ENCODE peak calls at places on chromosomes 4 and X, in nine cellular contexts. One of them, this sample, is unnamed.
A peak's percentile ranks its signal among the peaks of the same experiment; 100 is the strongest.

GRCh38 chrX:47958943-47959342 is 44.8 kb downstream of the ZNF182 start:
- DNase-seq in A549: no peak
- DNase-seq in aorta: no peak
- DNase-seq in pancreas: no peak
- DNase-seq in psoas muscle: no peak
- DNase-seq in mammary epithelial cell: no peak
- DNase-seq in heart left ventricle: no peak
- DNase-seq in HCT116: no peak
- DNase-seq in esophagus muscularis mucosa: no peak
- DNase-seq in this sample: no peak

GRCh38 chr4:8205749-8206611 is 6.9 kb downstream of the SH3TC1 start:
- DNase-seq in A549: no peak
- DNase-seq in mammary epithelial cell: peak; percentile 91
- DNase-seq in aorta: no peak
- DNase-seq in esophagus muscularis mucosa: no peak
- DNase-seq in heart left ventricle: no peak
- DNase-seq in psoas muscle: no peak
- DNase-seq in pancreas: no peak
- DNase-seq in HCT116: no peak
- DNase-seq in this sample: no peak

GRCh38 chrX:132023117-132023895 is at the start of gene STK26:
- DNase-seq in aorta: peak; percentile 90
- DNase-seq in mammary epithelial cell: peak; percentile 76
- DNase-seq in A549: peak; percentile 48
- DNase-seq in esophagus muscularis mucosa: no peak
- DNase-seq in pancreas: peak; percentile 66
- DNase-seq in psoas muscle: peak; percentile 77
- DNase-seq in heart left ventricle: peak; percentile 48
- DNase-seq in HCT116: peak; percentile 43
- DNase-seq in this sample: peak; percentile 66

GRCh38 chr4:127965803-127966175 is 583 bp downstream of the ABHD18 start:
- DNase-seq in psoas muscle: no peak
- DNase-seq in pancreas: peak; percentile 70
- DNase-seq in esophagus muscularis mucosa: no peak
- DNase-seq in aorta: no peak
- DNase-seq in heart left ventricle: peak; percentile 58
- DNase-seq in A549: peak; percentile 25
- DNase-seq in HCT116: peak; percentile 52
- DNase-seq in mammary epithelial cell: peak; percentile 58
- DNase-seq in this sample: peak; percentile 60

GRCh38 chr4:186161138-186161537 is 30.2 kb upstream of the CYP4V2 start:
- DNase-seq in A549: no peak
- DNase-seq in pancreas: no peak
- DNase-seq in HCT116: no peak
- DNase-seq in esophagus muscularis mucosa: peak; percentile 55
- DNase-seq in psoas muscle: no peak
- DNase-seq in heart left ventricle: no peak
- DNase-seq in aorta: no peak
- DNase-seq in mammary epithelial cell: no peak
- DNase-seq in this sample: no peak

GRCh38 chrX:41921492-41922124 is 1.7 kb downstream of the CASK start:
- DNase-seq in HCT116: no peak
- DNase-seq in aorta: no peak
- DNase-seq in psoas muscle: no peak
- DNase-seq in A549: no peak
- DNase-seq in pancreas: no peak
- DNase-seq in mammary epithelial cell: peak; percentile 73
- DNase-seq in esophagus muscularis mucosa: no peak
- DNase-seq in heart left ventricle: no peak
- DNase-seq in this sample: no peak

GRCh38 chr4:108825737-108826136 is 62.9 kb upstream of the ETNPPL start:
- DNase-seq in pancreas: no peak
- DNase-seq in psoas muscle: no peak
- DNase-seq in A549: no peak
- DNase-seq in HCT116: no peak
- DNase-seq in mammary epithelial cell: no peak
- DNase-seq in aorta: no peak
- DNase-seq in esophagus muscularis mucosa: no peak
- DNase-seq in heart left ventricle: no peak
- DNase-seq in this sample: no peak

GRCh38 chr4:13331827-13332226 is 152.3 kb downstream of the RAB28 start:
- DNase-seq in mammary epithelial cell: no peak
- DNase-seq in pancreas: no peak
- DNase-seq in heart left ventricle: no peak
- DNase-seq in HCT116: no peak
- DNase-seq in aorta: no peak
- DNase-seq in A549: no peak
- DNase-seq in esophagus muscularis mucosa: no peak
- DNase-seq in psoas muscle: no peak
- DNase-seq in this sample: no peak

GRCh38 chr4:85495621-85496020 is 20.7 kb downstream of the ARHGAP24 start:
- DNase-seq in mammary epithelial cell: no peak
- DNase-seq in pancreas: no peak
- DNase-seq in A549: no peak
- DNase-seq in psoas muscle: no peak
- DNase-seq in aorta: no peak
- DNase-seq in heart left ventricle: no peak
- DNase-seq in HCT116: no peak
- DNase-seq in esophagus muscularis mucosa: no peak
- DNase-seq in this sample: no peak

GRCh38 chrX:105461013-105461412 is 240.5 kb upstream of the TEX13A start:
- DNase-seq in pancreas: no peak
- DNase-seq in heart left ventricle: no peak
- DNase-seq in mammary epithelial cell: peak; percentile 81
- DNase-seq in psoas muscle: no peak
- DNase-seq in HCT116: no peak
- DNase-seq in esophagus muscularis mucosa: no peak
- DNase-seq in A549: no peak
- DNase-seq in aorta: no peak
- DNase-seq in this sample: no peak

GRCh38 chrX:108415146-108415545 is 23.1 kb downstream of the COL4A6 start:
- DNase-seq in psoas muscle: no peak
- DNase-seq in esophagus muscularis mucosa: no peak
- DNase-seq in aorta: no peak
- DNase-seq in HCT116: no peak
- DNase-seq in heart left ventricle: no peak
- DNase-seq in pancreas: no peak
- DNase-seq in mammary epithelial cell: no peak
- DNase-seq in A549: no peak
- DNase-seq in this sample: no peak

GRCh38 chrX:114906978-114907510 is 110.4 kb downstream of the IL13RA2 start:
- DNase-seq in HCT116: no peak
- DNase-seq in psoas muscle: no peak
- DNase-seq in aorta: no peak
- DNase-seq in mammary epithelial cell: no peak
- DNase-seq in esophagus muscularis mucosa: no peak
- DNase-seq in A549: no peak
- DNase-seq in pancreas: no peak
- DNase-seq in heart left ventricle: no peak
- DNase-seq in this sample: no peak

GRCh38 chr4:80711956-80712355 is 318.6 kb upstream of the BMP3 start:
- DNase-seq in aorta: no peak
- DNase-seq in A549: no peak
- DNase-seq in heart left ventricle: no peak
- DNase-seq in mammary epithelial cell: no peak
- DNase-seq in esophagus muscularis mucosa: no peak
- DNase-seq in pancreas: no peak
- DNase-seq in psoas muscle: no peak
- DNase-seq in HCT116: no peak
- DNase-seq in this sample: no peak

GRCh38 chrX:68299923-68300322 is 133.4 kb downstream of the OPHN1 start:
- DNase-seq in HCT116: no peak
- DNase-seq in mammary epithelial cell: no peak
- DNase-seq in A549: no peak
- DNase-seq in aorta: no peak
- DNase-seq in psoas muscle: no peak
- DNase-seq in pancreas: no peak
- DNase-seq in esophagus muscularis mucosa: no peak
- DNase-seq in heart left ventricle: no peak
- DNase-seq in this sample: no peak

GRCh38 chr4:2814627-2815026 is 21.7 kb downstream of the SH3BP2 start:
- DNase-seq in esophagus muscularis mucosa: no peak
- DNase-seq in pancreas: no peak
- DNase-seq in HCT116: no peak
- DNase-seq in A549: no peak
- DNase-seq in heart left ventricle: no peak
- DNase-seq in mammary epithelial cell: no peak
- DNase-seq in aorta: no peak
- DNase-seq in psoas muscle: no peak
- DNase-seq in this sample: no peak
- H3K4me1 ChIP-seq in esophagus muscularis mucosa: peaks cover 78% of the 10 kb centered on the region
- H3K4me1 ChIP-seq in pancreas: peaks cover 13% of the 10 kb centered on the region
- H3K4me1 ChIP-seq in HCT116: peaks cover 24% of the 10 kb centered on the region
- H3K4me1 ChIP-seq in A549: no peaks in the 10 kb centered on the region
- H3K4me1 ChIP-seq in heart left ventricle: peaks cover 58% of the 10 kb centered on the region
- H3K4me1 ChIP-seq in mammary epithelial cell: peaks cover 9% of the 10 kb centered on the region
- H3K4me1 ChIP-seq in aorta: no peaks in the 10 kb centered on the region
- H3K4me1 ChIP-seq in psoas muscle: peaks cover 47% of the 10 kb centered on the region
- H3K4me1 ChIP-seq in this sample: peaks cover 37% of the 10 kb centered on the region

DNA sequence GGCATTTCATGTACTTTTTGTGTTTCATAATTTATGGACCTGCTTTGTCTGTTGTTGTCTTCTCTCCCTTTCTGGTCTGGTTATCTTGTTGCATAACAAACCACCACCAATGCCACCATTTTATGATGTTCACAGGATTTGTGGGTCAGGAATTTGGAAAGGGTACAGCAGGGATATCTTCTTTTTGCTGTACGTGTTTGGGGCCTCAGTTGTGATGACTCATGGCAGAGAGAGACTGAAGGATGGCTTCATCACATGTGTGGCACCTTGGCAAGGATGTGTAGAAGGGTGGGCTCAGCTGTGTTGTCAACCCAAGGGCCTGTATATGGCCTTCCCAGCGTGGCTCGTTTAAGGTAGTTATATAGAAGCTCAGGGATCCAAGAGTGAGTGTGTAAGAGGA is 35.2 kb downstream of the KDM6A start:
- DNase-seq in pancreas: no peak
- DNase-seq in mammary epithelial cell: no peak
- DNase-seq in A549: no peak
- DNase-seq in HCT116: no peak
- DNase-seq in psoas muscle: no peak
- DNase-seq in aorta: no peak
- DNase-seq in esophagus muscularis mucosa: no peak
- DNase-seq in heart left ventricle: no peak
- DNase-seq in this sample: no peak
- H3K27ac ChIP-seq in pancreas: no peak overlapping the region
- H3K27ac ChIP-seq in mammary epithelial cell: no peak overlapping the region
- H3K27ac ChIP-seq in A549: no peak overlapping the region
- H3K27ac ChIP-seq in HCT116: no peak overlapping the region
- H3K27ac ChIP-seq in psoas muscle: peak overlapping the region; percentile 71
- H3K27ac ChIP-seq in aorta: no peak overlapping the region
- H3K27ac ChIP-seq in esophagus muscularis mucosa: no peak overlapping the region
- H3K27ac ChIP-seq in heart left ventricle: peak overlapping the region; percentile 37
- H3K27ac ChIP-seq in this sample: no peak overlapping the region

DNA sequence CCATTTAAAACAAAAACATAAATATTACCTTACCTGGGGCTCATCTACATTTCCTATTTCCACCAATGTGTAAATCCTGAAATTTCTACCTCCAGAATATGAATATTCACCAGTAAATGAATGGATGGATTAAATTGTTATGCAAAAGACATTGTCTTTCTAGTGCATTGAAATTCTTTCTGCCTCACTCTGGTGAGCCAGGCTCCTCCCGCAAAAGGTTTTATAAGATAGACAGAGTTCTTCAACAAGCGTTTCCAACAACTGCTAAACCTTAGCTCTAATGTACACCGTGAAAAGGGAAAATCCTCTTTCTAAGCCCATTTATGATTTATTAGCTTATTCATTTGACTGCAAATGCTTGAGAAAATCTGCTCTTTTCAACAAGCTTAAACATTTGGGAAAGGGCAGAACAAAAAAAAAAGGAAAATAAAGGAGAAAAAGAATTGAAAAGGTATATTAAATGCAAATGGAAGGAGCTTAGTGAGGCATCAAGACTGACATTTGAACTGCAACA is 72.0 kb downstream of the LDB2 start:
- DNase-seq in aorta: no peak
- DNase-seq in A549: no peak
- DNase-seq in HCT116: no peak
- DNase-seq in psoas muscle: no peak
- DNase-seq in heart left ventricle: no peak
- DNase-seq in mammary epithelial cell: no peak
- DNase-seq in esophagus muscularis mucosa: no peak
- DNase-seq in pancreas: no peak
- DNase-seq in this sample: no peak
- H3K9me3 ChIP-seq in aorta: no peaks in the 10 kb centered on the region
- H3K9me3 ChIP-seq in A549: no peaks in the 10 kb centered on the region
- H3K9me3 ChIP-seq in HCT116: no peaks in the 10 kb centered on the region
- H3K9me3 ChIP-seq in psoas muscle: no peaks in the 10 kb centered on the region
- H3K9me3 ChIP-seq in heart left ventricle: no peaks in the 10 kb centered on the region
- H3K9me3 ChIP-seq in mammary epithelial cell: no peaks in the 10 kb centered on the region
- H3K9me3 ChIP-seq in esophagus muscularis mucosa: no peaks in the 10 kb centered on the region
- H3K9me3 ChIP-seq in pancreas: no peaks in the 10 kb centered on the region
- H3K9me3 ChIP-seq in this sample: no peaks in the 10 kb centered on the region

GRCh38 chr4:99202536-99202935 is 16.5 kb downstream of the ADH6 start:
- DNase-seq in A549: no peak
- DNase-seq in heart left ventricle: no peak
- DNase-seq in HCT116: no peak
- DNase-seq in esophagus muscularis mucosa: no peak
- DNase-seq in psoas muscle: no peak
- DNase-seq in pancreas: no peak
- DNase-seq in aorta: no peak
- DNase-seq in mammary epithelial cell: no peak
- DNase-seq in this sample: no peak
- H3K4me1 ChIP-seq in A549: no peaks in the 10 kb centered on the region
- H3K4me1 ChIP-seq in heart left ventricle: peaks cover 7% of the 10 kb centered on the region
- H3K4me1 ChIP-seq in HCT116: no peaks in the 10 kb centered on the region
- H3K4me1 ChIP-seq in esophagus muscularis mucosa: peaks cover 11% of the 10 kb centered on the region
- H3K4me1 ChIP-seq in psoas muscle: no peaks in the 10 kb centered on the region
- H3K4me1 ChIP-seq in pancreas: no peaks in the 10 kb centered on the region
- H3K4me1 ChIP-seq in aorta: peaks cover 3% of the 10 kb centered on the region
- H3K4me1 ChIP-seq in mammary epithelial cell: no peaks in the 10 kb centered on the region
- H3K4me1 ChIP-seq in this sample: no peaks in the 10 kb centered on the region

DNA sequence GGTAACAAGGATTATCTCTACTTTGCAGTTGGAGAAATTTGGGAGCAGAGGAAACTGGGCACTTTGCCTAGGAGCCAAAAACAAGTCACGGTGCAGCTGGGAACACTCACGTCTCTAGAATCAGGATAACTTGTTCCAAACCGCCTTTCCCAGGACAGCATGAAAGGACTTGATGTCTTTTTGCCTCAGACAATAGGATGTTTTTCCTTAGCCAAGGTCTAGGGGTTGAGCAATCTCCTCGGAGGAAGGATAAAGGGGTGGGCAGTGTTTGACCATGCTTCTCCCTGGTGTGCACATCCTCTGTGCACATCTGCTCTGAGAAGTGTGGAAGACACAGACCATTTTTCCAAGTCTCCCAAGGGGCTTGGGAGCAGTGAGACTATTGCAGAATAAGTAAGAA is 1.7 kb upstream of the SPARCL1 start:
- DNase-seq in aorta: no peak
- DNase-seq in heart left ventricle: peak; percentile 86
- DNase-seq in psoas muscle: peak; percentile 65
- DNase-seq in HCT116: no peak
- DNase-seq in pancreas: no peak
- DNase-seq in mammary epithelial cell: peak; percentile 87
- DNase-seq in A549: no peak
- DNase-seq in esophagus muscularis mucosa: peak; percentile 96
- DNase-seq in this sample: no peak
- H3K27ac ChIP-seq in aorta: peak overlapping the region; percentile 97
- H3K27ac ChIP-seq in heart left ventricle: peak overlapping the region; percentile 85
- H3K27ac ChIP-seq in psoas muscle: peak overlapping the region; percentile 67
- H3K27ac ChIP-seq in HCT116: no peak overlapping the region
- H3K27ac ChIP-seq in pancreas: no peak overlapping the region
- H3K27ac ChIP-seq in mammary epithelial cell: no peak overlapping the region
- H3K27ac ChIP-seq in A549: no peak overlapping the region
- H3K27ac ChIP-seq in esophagus muscularis mucosa: peak overlapping the region; percentile 89
- H3K27ac ChIP-seq in this sample: no peak overlapping the region

This sample was measured in effector memory CD4-positive, alpha-beta T cell.